ENCODE peak calls at places on chromosomes 2 and 18, in four cellular contexts. One of them, this sample, is unnamed.
A peak's percentile ranks its signal among the peaks of the same experiment; 100 is the strongest.

GRCh38 chr18:31040982-31041345 is 1.6 kb downstream of the DSC3 start:
- DNase-seq in IMR-90: no peak
- DNase-seq in SK-N-MC: no peak
- DNase-seq in stimulated activated CD4-positive, alpha-beta T cell treated with anti-CD3 and anti-CD28 coated beads, Interleukin-1b, Interleukin-23, amount 100 ng/mL, for 48 hours: no peak
- DNase-seq in this sample: no peak

GRCh38 chr2:145744541-145745386 is 1224.8 kb upstream of the ZEB2 start:
- DNase-seq in IMR-90: peak; percentile 95
- DNase-seq in SK-N-MC: no peak
- DNase-seq in stimulated activated CD4-positive, alpha-beta T cell treated with anti-CD3 and anti-CD28 coated beads, Interleukin-1b, Interleukin-23, amount 100 ng/mL, for 48 hours: no peak
- DNase-seq in this sample: no peak

GRCh38 chr2:120132190-120132589 is 91.0 kb downstream of the TMEM185B start:
- DNase-seq in IMR-90: peak; percentile 82
- DNase-seq in SK-N-MC: no peak
- DNase-seq in stimulated activated CD4-positive, alpha-beta T cell treated with anti-CD3 and anti-CD28 coated beads, Interleukin-1b, Interleukin-23, amount 100 ng/mL, for 48 hours: no peak
- DNase-seq in this sample: no peak

GRCh38 chr2:112839407-112840067 is 3.0 kb upstream of the IL1B start:
- DNase-seq in IMR-90: no peak
- DNase-seq in SK-N-MC: no peak
- DNase-seq in stimulated activated CD4-positive, alpha-beta T cell treated with anti-CD3 and anti-CD28 coated beads, Interleukin-1b, Interleukin-23, amount 100 ng/mL, for 48 hours: no peak
- DNase-seq in this sample: no peak

GRCh38 chr18:63440219-63440618 is 17.9 kb upstream of the VPS4B start:
- DNase-seq in IMR-90: peak; percentile 11
- DNase-seq in SK-N-MC: no peak
- DNase-seq in stimulated activated CD4-positive, alpha-beta T cell treated with anti-CD3 and anti-CD28 coated beads, Interleukin-1b, Interleukin-23, amount 100 ng/mL, for 48 hours: no peak
- DNase-seq in this sample: no peak

GRCh38 chr2:204695506-204695905 is 150.2 kb downstream of the PARD3B start:
- DNase-seq in IMR-90: peak; percentile 44
- DNase-seq in SK-N-MC: no peak
- DNase-seq in stimulated activated CD4-positive, alpha-beta T cell treated with anti-CD3 and anti-CD28 coated beads, Interleukin-1b, Interleukin-23, amount 100 ng/mL, for 48 hours: no peak
- DNase-seq in this sample: no peak

GRCh38 chr18:22219568-22220355 is 50.4 kb downstream of the GATA6 start:
- DNase-seq in IMR-90: no peak
- DNase-seq in SK-N-MC: no peak
- DNase-seq in stimulated activated CD4-positive, alpha-beta T cell treated with anti-CD3 and anti-CD28 coated beads, Interleukin-1b, Interleukin-23, amount 100 ng/mL, for 48 hours: no peak
- DNase-seq in this sample: no peak

GRCh38 chr2:75602724-75603342 is 42.1 kb upstream of the EVA1A start:
- DNase-seq in IMR-90: peak; percentile 88
- DNase-seq in SK-N-MC: peak; percentile 72
- DNase-seq in stimulated activated CD4-positive, alpha-beta T cell treated with anti-CD3 and anti-CD28 coated beads, Interleukin-1b, Interleukin-23, amount 100 ng/mL, for 48 hours: no peak
- DNase-seq in this sample: no peak

GRCh38 chr18:4333043-4333442 is 122.1 kb downstream of the DLGAP1 start:
- DNase-seq in IMR-90: no peak
- DNase-seq in SK-N-MC: no peak
- DNase-seq in stimulated activated CD4-positive, alpha-beta T cell treated with anti-CD3 and anti-CD28 coated beads, Interleukin-1b, Interleukin-23, amount 100 ng/mL, for 48 hours: no peak
- DNase-seq in this sample: no peak

GRCh38 chr2:27489118-27489497 is 435 bp downstream of the IFT172 start:
- DNase-seq in IMR-90: peak; percentile 21
- DNase-seq in SK-N-MC: no peak
- DNase-seq in stimulated activated CD4-positive, alpha-beta T cell treated with anti-CD3 and anti-CD28 coated beads, Interleukin-1b, Interleukin-23, amount 100 ng/mL, for 48 hours: no peak
- DNase-seq in this sample: no peak

GRCh38 chr2:235366847-235367246 is 127.0 kb upstream of the AGAP1 start:
- DNase-seq in IMR-90: no peak
- DNase-seq in SK-N-MC: no peak
- DNase-seq in stimulated activated CD4-positive, alpha-beta T cell treated with anti-CD3 and anti-CD28 coated beads, Interleukin-1b, Interleukin-23, amount 100 ng/mL, for 48 hours: no peak
- DNase-seq in this sample: no peak

GRCh38 chr18:50424877-50425690 is 50.2 kb downstream of the SKA1 start:
- DNase-seq in IMR-90: peak; percentile 50
- DNase-seq in SK-N-MC: no peak
- DNase-seq in stimulated activated CD4-positive, alpha-beta T cell treated with anti-CD3 and anti-CD28 coated beads, Interleukin-1b, Interleukin-23, amount 100 ng/mL, for 48 hours: no peak
- DNase-seq in this sample: peak; percentile 75

GRCh38 chr2:75523313-75524275 is 37.1 kb downstream of the EVA1A start:
- DNase-seq in IMR-90: peak; percentile 89
- DNase-seq in SK-N-MC: no peak
- DNase-seq in stimulated activated CD4-positive, alpha-beta T cell treated with anti-CD3 and anti-CD28 coated beads, Interleukin-1b, Interleukin-23, amount 100 ng/mL, for 48 hours: no peak
- DNase-seq in this sample: no peak

GRCh38 chr18:10228380-10228779 is 226.1 kb upstream of the APCDD1 start:
- DNase-seq in IMR-90: no peak
- DNase-seq in SK-N-MC: no peak
- DNase-seq in stimulated activated CD4-positive, alpha-beta T cell treated with anti-CD3 and anti-CD28 coated beads, Interleukin-1b, Interleukin-23, amount 100 ng/mL, for 48 hours: no peak
- DNase-seq in this sample: no peak

GRCh38 chr2:99442837-99443236 is 47.0 kb downstream of the REV1 start:
- DNase-seq in IMR-90: peak; percentile 28
- DNase-seq in SK-N-MC: no peak
- DNase-seq in stimulated activated CD4-positive, alpha-beta T cell treated with anti-CD3 and anti-CD28 coated beads, Interleukin-1b, Interleukin-23, amount 100 ng/mL, for 48 hours: no peak
- DNase-seq in this sample: no peak

GRCh38 chr2:70104231-70105111 is 17.2 kb downstream of the PCBP1 start:
- DNase-seq in IMR-90: peak; percentile 79
- DNase-seq in SK-N-MC: no peak
- DNase-seq in stimulated activated CD4-positive, alpha-beta T cell treated with anti-CD3 and anti-CD28 coated beads, Interleukin-1b, Interleukin-23, amount 100 ng/mL, for 48 hours: peak; percentile 58
- DNase-seq in this sample: peak; percentile 32

GRCh38 chr2:1581965-1582625 is 162.2 kb downstream of the PXDN start:
- DNase-seq in IMR-90: no peak
- DNase-seq in SK-N-MC: no peak
- DNase-seq in stimulated activated CD4-positive, alpha-beta T cell treated with anti-CD3 and anti-CD28 coated beads, Interleukin-1b, Interleukin-23, amount 100 ng/mL, for 48 hours: no peak
- DNase-seq in this sample: no peak

GRCh38 chr2:41527525-41528323 is 520.1 kb upstream of the PKDCC start:
- DNase-seq in IMR-90: no peak
- DNase-seq in SK-N-MC: no peak
- DNase-seq in stimulated activated CD4-positive, alpha-beta T cell treated with anti-CD3 and anti-CD28 coated beads, Interleukin-1b, Interleukin-23, amount 100 ng/mL, for 48 hours: no peak
- DNase-seq in this sample: no peak

GRCh38 chr2:126792993-126793392 is 105.7 kb upstream of the TEX51 start:
- DNase-seq in IMR-90: no peak
- DNase-seq in SK-N-MC: no peak
- DNase-seq in stimulated activated CD4-positive, alpha-beta T cell treated with anti-CD3 and anti-CD28 coated beads, Interleukin-1b, Interleukin-23, amount 100 ng/mL, for 48 hours: no peak
- DNase-seq in this sample: peak; percentile 14

GRCh38 chr2:215843579-215843978 is 169.8 kb downstream of the MREG start:
- DNase-seq in IMR-90: peak; percentile 92
- DNase-seq in SK-N-MC: no peak
- DNase-seq in stimulated activated CD4-positive, alpha-beta T cell treated with anti-CD3 and anti-CD28 coated beads, Interleukin-1b, Interleukin-23, amount 100 ng/mL, for 48 hours: peak; percentile 22
- DNase-seq in this sample: no peak

GRCh38 chr2:226742346-226742745 is 57.3 kb downstream of the IRS1 start:
- DNase-seq in IMR-90: peak; percentile 13
- DNase-seq in SK-N-MC: no peak
- DNase-seq in stimulated activated CD4-positive, alpha-beta T cell treated with anti-CD3 and anti-CD28 coated beads, Interleukin-1b, Interleukin-23, amount 100 ng/mL, for 48 hours: no peak
- DNase-seq in this sample: peak; percentile 42